ENCODE peak calls at places on chromosomes 1 and 21, in nine cellular contexts. One of them, this sample, is unnamed.

GRCh38 chr1:8170059-8170835 is 144.1 kb upstream of the ERRFI1 start:
- DNase-seq in stimulated activated CD8-positive, alpha-beta memory T cell treated with anti-CD3 and anti-CD28 coated beads, Interleukin-7, amount 100 ng/mL, for 1 hour: no peak
- DNase-seq in endothelial cell: no peak
- DNase-seq in AML-193: no peak
- DNase-seq in breast epithelium: no peak
- DNase-seq in OCI-LY7: no peak
- DNase-seq in AG09319: no peak
- DNase-seq in GM20000: no peak
- DNase-seq in fibroblast of lung: no peak
- DNase-seq in this sample: peak

GRCh38 chr1:72526926-72527325 is 244.6 kb upstream of the NEGR1 start:
- DNase-seq in stimulated activated CD8-positive, alpha-beta memory T cell treated with anti-CD3 and anti-CD28 coated beads, Interleukin-7, amount 100 ng/mL, for 1 hour: no peak
- DNase-seq in endothelial cell: no peak
- DNase-seq in AML-193: no peak
- DNase-seq in breast epithelium: no peak
- DNase-seq in OCI-LY7: no peak
- DNase-seq in AG09319: no peak
- DNase-seq in GM20000: no peak
- DNase-seq in fibroblast of lung: peak
- DNase-seq in this sample: no peak

GRCh38 chr1:47894718-47895393 is 102.3 kb downstream of the TRABD2B start:
- DNase-seq in stimulated activated CD8-positive, alpha-beta memory T cell treated with anti-CD3 and anti-CD28 coated beads, Interleukin-7, amount 100 ng/mL, for 1 hour: no peak
- DNase-seq in endothelial cell: peak
- DNase-seq in AML-193: no peak
- DNase-seq in breast epithelium: peak
- DNase-seq in OCI-LY7: no peak
- DNase-seq in AG09319: no peak
- DNase-seq in GM20000: no peak
- DNase-seq in fibroblast of lung: no peak
- DNase-seq in this sample: peak

GRCh38 chr1:171668372-171668771 is 15.9 kb upstream of the MYOC start:
- DNase-seq in stimulated activated CD8-positive, alpha-beta memory T cell treated with anti-CD3 and anti-CD28 coated beads, Interleukin-7, amount 100 ng/mL, for 1 hour: no peak
- DNase-seq in endothelial cell: no peak
- DNase-seq in AML-193: no peak
- DNase-seq in breast epithelium: no peak
- DNase-seq in OCI-LY7: no peak
- DNase-seq in AG09319: no peak
- DNase-seq in GM20000: no peak
- DNase-seq in fibroblast of lung: no peak
- DNase-seq in this sample: no peak

GRCh38 chr1:9593492-9594465 is 5.1 kb downstream of the TMEM201 start:
- DNase-seq in stimulated activated CD8-positive, alpha-beta memory T cell treated with anti-CD3 and anti-CD28 coated beads, Interleukin-7, amount 100 ng/mL, for 1 hour: no peak
- DNase-seq in endothelial cell: peak
- DNase-seq in AML-193: peak
- DNase-seq in breast epithelium: no peak
- DNase-seq in OCI-LY7: peak
- DNase-seq in AG09319: no peak
- DNase-seq in GM20000: peak
- DNase-seq in fibroblast of lung: peak
- DNase-seq in this sample: peak

GRCh38 chr1:93749894-93750301 is 68.3 kb upstream of the BCAR3 start:
- DNase-seq in stimulated activated CD8-positive, alpha-beta memory T cell treated with anti-CD3 and anti-CD28 coated beads, Interleukin-7, amount 100 ng/mL, for 1 hour: no peak
- DNase-seq in endothelial cell: peak
- DNase-seq in AML-193: no peak
- DNase-seq in breast epithelium: no peak
- DNase-seq in OCI-LY7: peak
- DNase-seq in AG09319: no peak
- DNase-seq in GM20000: peak
- DNase-seq in fibroblast of lung: no peak
- DNase-seq in this sample: no peak

GRCh38 chr1:38738207-38738606 is 121.4 kb downstream of the RRAGC start:
- DNase-seq in stimulated activated CD8-positive, alpha-beta memory T cell treated with anti-CD3 and anti-CD28 coated beads, Interleukin-7, amount 100 ng/mL, for 1 hour: no peak
- DNase-seq in endothelial cell: no peak
- DNase-seq in AML-193: no peak
- DNase-seq in breast epithelium: no peak
- DNase-seq in OCI-LY7: no peak
- DNase-seq in AG09319: no peak
- DNase-seq in GM20000: no peak
- DNase-seq in fibroblast of lung: no peak
- DNase-seq in this sample: no peak

GRCh38 chr1:232868793-232869491 is 63.7 kb downstream of the MAP10 start:
- DNase-seq in stimulated activated CD8-positive, alpha-beta memory T cell treated with anti-CD3 and anti-CD28 coated beads, Interleukin-7, amount 100 ng/mL, for 1 hour: no peak
- DNase-seq in endothelial cell: no peak
- DNase-seq in AML-193: peak
- DNase-seq in breast epithelium: peak
- DNase-seq in OCI-LY7: no peak
- DNase-seq in AG09319: peak
- DNase-seq in GM20000: no peak
- DNase-seq in fibroblast of lung: peak
- DNase-seq in this sample: no peak

GRCh38 chr1:207902566-207902965 is 8.4 kb downstream of the CD34 start:
- DNase-seq in stimulated activated CD8-positive, alpha-beta memory T cell treated with anti-CD3 and anti-CD28 coated beads, Interleukin-7, amount 100 ng/mL, for 1 hour: no peak
- DNase-seq in endothelial cell: no peak
- DNase-seq in AML-193: no peak
- DNase-seq in breast epithelium: no peak
- DNase-seq in OCI-LY7: no peak
- DNase-seq in AG09319: no peak
- DNase-seq in GM20000: no peak
- DNase-seq in fibroblast of lung: no peak
- DNase-seq in this sample: no peak

GRCh38 chr1:147605591-147605990 is 64.3 kb downstream of the BCL9 start:
- DNase-seq in stimulated activated CD8-positive, alpha-beta memory T cell treated with anti-CD3 and anti-CD28 coated beads, Interleukin-7, amount 100 ng/mL, for 1 hour: no peak
- DNase-seq in endothelial cell: no peak
- DNase-seq in AML-193: no peak
- DNase-seq in breast epithelium: no peak
- DNase-seq in OCI-LY7: no peak
- DNase-seq in AG09319: no peak
- DNase-seq in GM20000: no peak
- DNase-seq in fibroblast of lung: peak
- DNase-seq in this sample: no peak

GRCh38 chr21:45917241-45917640 is 64.3 kb upstream of the COL6A1 start:
- DNase-seq in stimulated activated CD8-positive, alpha-beta memory T cell treated with anti-CD3 and anti-CD28 coated beads, Interleukin-7, amount 100 ng/mL, for 1 hour: no peak
- DNase-seq in endothelial cell: no peak
- DNase-seq in AML-193: no peak
- DNase-seq in breast epithelium: no peak
- DNase-seq in OCI-LY7: no peak
- DNase-seq in AG09319: no peak
- DNase-seq in GM20000: no peak
- DNase-seq in fibroblast of lung: no peak
- DNase-seq in this sample: no peak

GRCh38 chr1:19468397-19468956 is 16.9 kb downstream of the CAPZB start:
- DNase-seq in stimulated activated CD8-positive, alpha-beta memory T cell treated with anti-CD3 and anti-CD28 coated beads, Interleukin-7, amount 100 ng/mL, for 1 hour: no peak
- DNase-seq in endothelial cell: no peak
- DNase-seq in AML-193: no peak
- DNase-seq in breast epithelium: no peak
- DNase-seq in OCI-LY7: no peak
- DNase-seq in AG09319: no peak
- DNase-seq in GM20000: no peak
- DNase-seq in fibroblast of lung: no peak
- DNase-seq in this sample: peak

GRCh38 chr1:10848109-10848684 is 51.8 kb upstream of the CASZ1 start:
- DNase-seq in stimulated activated CD8-positive, alpha-beta memory T cell treated with anti-CD3 and anti-CD28 coated beads, Interleukin-7, amount 100 ng/mL, for 1 hour: no peak
- DNase-seq in endothelial cell: no peak
- DNase-seq in AML-193: no peak
- DNase-seq in breast epithelium: no peak
- DNase-seq in OCI-LY7: no peak
- DNase-seq in AG09319: no peak
- DNase-seq in GM20000: no peak
- DNase-seq in fibroblast of lung: no peak
- DNase-seq in this sample: no peak

GRCh38 chr1:156407760-156408159 is 38.7 kb downstream of the RHBG start:
- DNase-seq in stimulated activated CD8-positive, alpha-beta memory T cell treated with anti-CD3 and anti-CD28 coated beads, Interleukin-7, amount 100 ng/mL, for 1 hour: no peak
- DNase-seq in endothelial cell: no peak
- DNase-seq in AML-193: no peak
- DNase-seq in breast epithelium: no peak
- DNase-seq in OCI-LY7: no peak
- DNase-seq in AG09319: no peak
- DNase-seq in GM20000: no peak
- DNase-seq in fibroblast of lung: no peak
- DNase-seq in this sample: no peak

GRCh38 chr1:103900005-103900404 is 150.3 kb downstream of the AMY1C start:
- DNase-seq in stimulated activated CD8-positive, alpha-beta memory T cell treated with anti-CD3 and anti-CD28 coated beads, Interleukin-7, amount 100 ng/mL, for 1 hour: no peak
- DNase-seq in endothelial cell: no peak
- DNase-seq in AML-193: no peak
- DNase-seq in breast epithelium: no peak
- DNase-seq in OCI-LY7: no peak
- DNase-seq in AG09319: no peak
- DNase-seq in GM20000: no peak
- DNase-seq in fibroblast of lung: no peak
- DNase-seq in this sample: no peak

GRCh38 chr1:163561570-163562295 is 240.0 kb downstream of the NUF2 start:
- DNase-seq in stimulated activated CD8-positive, alpha-beta memory T cell treated with anti-CD3 and anti-CD28 coated beads, Interleukin-7, amount 100 ng/mL, for 1 hour: no peak
- DNase-seq in endothelial cell: peak
- DNase-seq in AML-193: no peak
- DNase-seq in breast epithelium: no peak
- DNase-seq in OCI-LY7: peak
- DNase-seq in AG09319: peak
- DNase-seq in GM20000: no peak
- DNase-seq in fibroblast of lung: peak
- DNase-seq in this sample: no peak

GRCh38 chr1:1175221-1176062 is 1.8 kb downstream of the TTLL10 start:
- DNase-seq in stimulated activated CD8-positive, alpha-beta memory T cell treated with anti-CD3 and anti-CD28 coated beads, Interleukin-7, amount 100 ng/mL, for 1 hour: no peak
- DNase-seq in endothelial cell: peak
- DNase-seq in AML-193: no peak
- DNase-seq in breast epithelium: no peak
- DNase-seq in OCI-LY7: no peak
- DNase-seq in AG09319: no peak
- DNase-seq in GM20000: peak
- DNase-seq in fibroblast of lung: no peak
- DNase-seq in this sample: peak

GRCh38 chr1:181251713-181252075 is 163.2 kb downstream of the IER5 start:
- DNase-seq in stimulated activated CD8-positive, alpha-beta memory T cell treated with anti-CD3 and anti-CD28 coated beads, Interleukin-7, amount 100 ng/mL, for 1 hour: no peak
- DNase-seq in endothelial cell: no peak
- DNase-seq in AML-193: no peak
- DNase-seq in breast epithelium: no peak
- DNase-seq in OCI-LY7: no peak
- DNase-seq in AG09319: no peak
- DNase-seq in GM20000: no peak
- DNase-seq in fibroblast of lung: peak
- DNase-seq in this sample: no peak

GRCh38 chr21:39097335-39097861 is 85.9 kb downstream of the PSMG1 start:
- DNase-seq in stimulated activated CD8-positive, alpha-beta memory T cell treated with anti-CD3 and anti-CD28 coated beads, Interleukin-7, amount 100 ng/mL, for 1 hour: no peak
- DNase-seq in endothelial cell: no peak
- DNase-seq in AML-193: no peak
- DNase-seq in breast epithelium: no peak
- DNase-seq in OCI-LY7: no peak
- DNase-seq in AG09319: no peak
- DNase-seq in GM20000: no peak
- DNase-seq in fibroblast of lung: no peak
- DNase-seq in this sample: no peak

GRCh38 chr1:24535021-24535424 is 20.9 kb upstream of the NCMAP start:
- DNase-seq in stimulated activated CD8-positive, alpha-beta memory T cell treated with anti-CD3 and anti-CD28 coated beads, Interleukin-7, amount 100 ng/mL, for 1 hour: peak
- DNase-seq in endothelial cell: no peak
- DNase-seq in AML-193: no peak
- DNase-seq in breast epithelium: no peak
- DNase-seq in OCI-LY7: peak
- DNase-seq in AG09319: no peak
- DNase-seq in GM20000: peak
- DNase-seq in fibroblast of lung: no peak
- DNase-seq in this sample: peak

GRCh38 chr1:180280617-180281016 is 50.6 kb downstream of the LHX4 start:
- DNase-seq in stimulated activated CD8-positive, alpha-beta memory T cell treated with anti-CD3 and anti-CD28 coated beads, Interleukin-7, amount 100 ng/mL, for 1 hour: no peak
- DNase-seq in endothelial cell: no peak
- DNase-seq in AML-193: no peak
- DNase-seq in breast epithelium: no peak
- DNase-seq in OCI-LY7: no peak
- DNase-seq in AG09319: no peak
- DNase-seq in GM20000: no peak
- DNase-seq in fibroblast of lung: no peak
- DNase-seq in this sample: no peak

GRCh38 chr1:36109041-36109679 is 15.9 kb downstream of the COL8A2 start:
- DNase-seq in stimulated activated CD8-positive, alpha-beta memory T cell treated with anti-CD3 and anti-CD28 coated beads, Interleukin-7, amount 100 ng/mL, for 1 hour: no peak
- DNase-seq in endothelial cell: no peak
- DNase-seq in AML-193: no peak
- DNase-seq in breast epithelium: peak
- DNase-seq in OCI-LY7: no peak
- DNase-seq in AG09319: no peak
- DNase-seq in GM20000: no peak
- DNase-seq in fibroblast of lung: peak
- DNase-seq in this sample: no peak